ENCODE peak calls at places on chromosomes 5 and 9, in eight cellular contexts. K is EL, R is fibroblast of the aortic adventitia, M is heart right ventricle, L is sciatic nerve, Q is germinal center, Y is HT1080, D is HCEC 1CT. G is an unnamed sample.

GRCh38 chr9:113160571-113160970 is 9.8 kb downstream of the SLC31A2 start:
- DNase-seq in K (no peak), R (no peak), M (no peak), L (no peak), Q (no peak), Y (no peak), D (no peak), G (no peak)

GRCh38 chr5:17235736-17236330 is 18.4 kb downstream of the BASP1 start:
- DNase-seq in K (peak; percentile 69), R (peak; percentile 85), M (no peak), L (no peak), Q (no peak), Y (no peak), D (peak; percentile 25), G (peak; percentile 53)

GRCh38 chr9:122386316-122386872 is 15.6 kb downstream of the PTGS1 start:
- DNase-seq in K (no peak), R (no peak), M (no peak), L (no peak), Q (no peak), Y (no peak), D (no peak), G (no peak)

GRCh38 chr5:74056789-74057164 is 430.8 kb downstream of the ARHGEF28 start:
- DNase-seq in K (peak; percentile 35), R (peak; percentile 53), M (no peak), L (no peak), Q (no peak), Y (no peak), D (peak; percentile 39), G (peak; percentile 12)

GRCh38 chr5:172542651-172543131 is 88.4 kb upstream of the SH3PXD2B start:
- DNase-seq in K (no peak), R (no peak), M (no peak), L (no peak), Q (no peak), Y (no peak), D (no peak), G (no peak)

GRCh38 chr9:70195456-70195855 is 63.3 kb upstream of the SMC5 start:
- DNase-seq in K (peak; percentile 51), R (no peak), M (no peak), L (no peak), Q (no peak), Y (no peak), D (peak; percentile 28), G (no peak)

GRCh38 chr5:179225387-179225786 is 119.9 kb downstream of the ADAMTS2 start:
- DNase-seq in K (no peak), R (no peak), M (no peak), L (peak; percentile 55), Q (no peak), Y (no peak), D (no peak), G (no peak)

GRCh38 chr5:172144931-172145869 is 42.8 kb downstream of the STK10 start:
- DNase-seq in K (no peak), R (no peak), M (no peak), L (peak; percentile 58), Q (no peak), Y (no peak), D (no peak), G (no peak)

GRCh38 chr9:113410207-113411158 is at the start of the genes C9orf43 and POLE3:
- DNase-seq in K (peak; percentile 97), R (peak; percentile 93), M (peak; percentile 95), L (peak; percentile 96), Q (peak; percentile 94), Y (peak; percentile 95), D (peak; percentile 96), G (peak; percentile 94)

GRCh38 chr5:6745706-6746217 is 32.5 kb downstream of the TENT4A start:
- DNase-seq in K (peak; percentile 55), R (peak; percentile 80), M (no peak), L (no peak), Q (peak; percentile 63), Y (peak; percentile 56), D (peak; percentile 64), G (no peak)

GRCh38 chr5:176818391-176819098 is 8.2 kb downstream of the UNC5A start:
- DNase-seq in K (no peak), R (no peak), M (no peak), L (no peak), Q (no peak), Y (no peak), D (no peak), G (no peak)

GRCh38 chr9:117869287-117869686 is 165.1 kb downstream of the TLR4 start:
- DNase-seq in K (no peak), R (no peak), M (no peak), L (no peak), Q (no peak), Y (no peak), D (no peak), G (no peak)

GRCh38 chr5:113047733-113048652 is 71.4 kb downstream of the DCP2 start:
- DNase-seq in K (no peak), R (no peak), M (no peak), L (no peak), Q (peak; percentile 37), Y (no peak), D (no peak), G (no peak)

G was measured in MG63.